ENCODE peak calls at places on chromosomes 13 and 19, in six cellular contexts. V is MV-4-11; Q is substantia nigra; L is fibroblast of the conjunctiva; F is activated CD8-positive, alpha-beta T cell treated with anti-CD3 and anti-CD28 coated beads for 36 hours; E is Kasumi-1. I is an unnamed sample.

GRCh38 chr19:40419780-40420179 is 6.0 kb downstream of the SERTAD1 start:
- DNase-seq in V (no peak), Q (no peak), L (no peak), F (no peak), E (no peak), I (no peak)

GRCh38 chr19:51593138-51593890 is 22.2 kb downstream of the ZNF175 start:
- DNase-seq in V (no peak), Q (no peak), L (no peak), F (no peak), E (no peak), I (no peak)

GRCh38 chr19:34254552-34255432 is at the start of gene GARRE1:
- DNase-seq in V (no peak), Q (peak; percentile 72), L (no peak), F (peak; percentile 88), E (no peak), I (peak; percentile 59)

GRCh38 chr19:10603873-10604459 is 16.9 kb upstream of the AP1M2 start:
- DNase-seq in V (peak; percentile 92), Q (no peak), L (no peak), F (peak; percentile 61), E (peak; percentile 75), I (peak; percentile 90)

GRCh38 chr13:35554972-35555623 is 78.6 kb upstream of the MAB21L1 start:
- DNase-seq in V (no peak), Q (no peak), L (no peak), F (no peak), E (no peak), I (no peak)

GRCh38 chr13:107301724-107302374 is 733.9 kb upstream of the ARGLU1 start:
- DNase-seq in V (no peak), Q (no peak), L (no peak), F (no peak), E (no peak), I (peak; percentile 9)

GRCh38 chr13:31797154-31797775 is 57.9 kb downstream of the RXFP2 start:
- DNase-seq in V (peak; percentile 25), Q (no peak), L (peak; percentile 23), F (no peak), E (peak; percentile 10), I (peak; percentile 16)

GRCh38 chr13:92187378-92187989 is 789.1 kb downstream of the GPC5 start:
- DNase-seq in V (peak; percentile 20), Q (no peak), L (no peak), F (peak; percentile 15), E (peak; percentile 43), I (peak; percentile 52)

GRCh38 chr13:110509971-110510786 is 51.3 kb downstream of the RAB20 start:
- DNase-seq in V (peak; percentile 92), Q (no peak), L (no peak), F (no peak), E (peak; percentile 97), I (peak; percentile 97)